ENCODE peak calls at places on chromosomes 6 and 20, in four cellular contexts. One of them, this sample, is unnamed.

GRCh38 chr6:71558974-71559373 is 270.4 kb downstream of the OGFRL1 start:
- DNase-seq in head of caudate nucleus: no peak
- DNase-seq in activated naive CD4-positive, alpha-beta T cell: no peak
- DNase-seq in memory B cell: no peak
- DNase-seq in this sample: no peak

GRCh38 chr20:60266184-60266823 is 308.1 kb downstream of the CDH26 start:
- DNase-seq in head of caudate nucleus: no peak
- DNase-seq in activated naive CD4-positive, alpha-beta T cell: no peak
- DNase-seq in memory B cell: no peak
- DNase-seq in this sample: no peak

GRCh38 chr6:4717856-4718255 is 58.3 kb upstream of the CDYL start:
- DNase-seq in head of caudate nucleus: no peak
- DNase-seq in activated naive CD4-positive, alpha-beta T cell: no peak
- DNase-seq in memory B cell: no peak
- DNase-seq in this sample: no peak

GRCh38 chr20:50690562-50690978 is 772 bp downstream of the RIPOR3 start:
- DNase-seq in head of caudate nucleus: no peak
- DNase-seq in activated naive CD4-positive, alpha-beta T cell: no peak
- DNase-seq in memory B cell: no peak
- DNase-seq in this sample: no peak

GRCh38 chr6:116064626-116065025 is 3.9 kb upstream of the FRK start:
- DNase-seq in head of caudate nucleus: no peak
- DNase-seq in activated naive CD4-positive, alpha-beta T cell: no peak
- DNase-seq in memory B cell: no peak
- DNase-seq in this sample: no peak

GRCh38 chr6:23350752-23351453 is 775.1 kb upstream of the NRSN1 start:
- DNase-seq in head of caudate nucleus: no peak
- DNase-seq in activated naive CD4-positive, alpha-beta T cell: no peak
- DNase-seq in memory B cell: no peak
- DNase-seq in this sample: no peak

GRCh38 chr6:19803331-19804330 is 33.5 kb upstream of the ID4 start:
- DNase-seq in head of caudate nucleus: no peak
- DNase-seq in activated naive CD4-positive, alpha-beta T cell: no peak
- DNase-seq in memory B cell: no peak
- DNase-seq in this sample: peak; percentile 55

GRCh38 chr6:70823651-70824050 is 133.2 kb downstream of the B3GAT2 start:
- DNase-seq in head of caudate nucleus: no peak
- DNase-seq in activated naive CD4-positive, alpha-beta T cell: no peak
- DNase-seq in memory B cell: no peak
- DNase-seq in this sample: no peak

This sample was measured in NCI-H1048.